ENCODE peak calls at places on chromosomes 13 and 19, in eight cellular contexts. H is tibial artery, G is ovary, Y is RWPE1, A is endothelial cell, U is GM12878, J is adrenal gland, M is dorsolateral prefrontal cortex. Z is an unnamed sample.

GRCh38 chr19:46731007-46731501 is 14.1 kb upstream of the PRKD2 start:
- DNase-seq in H (no peak), G (no peak), Y (peak), A (no peak), U (no peak), J (peak), M (no peak), Z (no peak)

GRCh38 chr13:46893221-46893620 is 3.6 kb downstream of the HTR2A start:
- DNase-seq in H (no peak), G (no peak), Y (no peak), A (no peak), U (no peak), J (no peak), M (no peak), Z (no peak)

GRCh38 chr13:59658027-59658735 is 505.5 kb downstream of the DIAPH3 start:
- DNase-seq in H (no peak), G (no peak), Y (no peak), A (no peak), U (no peak), J (no peak), M (no peak), Z (no peak)

GRCh38 chr19:41641879-41642485 is 15.1 kb upstream of the CEACAM4 start:
- DNase-seq in H (no peak), G (no peak), Y (peak), A (peak), U (peak), J (peak), M (no peak), Z (no peak)

GRCh38 chr13:24052547-24052981 is 108.0 kb upstream of the SPATA13 start:
- DNase-seq in H (no peak), G (peak), Y (no peak), A (no peak), U (no peak), J (peak), M (no peak), Z (no peak)

GRCh38 chr19:2243274-2244121 is 5.6 kb upstream of the AMH start:
- DNase-seq in H (no peak), G (no peak), Y (no peak), A (no peak), U (no peak), J (no peak), M (no peak), Z (no peak)

GRCh38 chr13:27147530-27148170 is 24.0 kb downstream of the USP12 start:
- DNase-seq in H (no peak), G (no peak), Y (no peak), A (no peak), U (peak), J (no peak), M (no peak), Z (no peak)

GRCh38 chr19:40225440-40226305 is 816 bp downstream of the CCNP start:
- DNase-seq in H (no peak), G (no peak), Y (no peak), A (no peak), U (no peak), J (peak), M (no peak), Z (no peak)

GRCh38 chr19:17294051-17294891 is 9.0 kb downstream of the ABHD8 start:
- DNase-seq in H (no peak), G (peak), Y (peak), A (peak), U (no peak), J (peak), M (no peak), Z (no peak)

GRCh38 chr13:70249332-70250064 is 141.2 kb upstream of the KLHL1 start:
- DNase-seq in H (no peak), G (no peak), Y (peak), A (peak), U (no peak), J (no peak), M (no peak), Z (no peak)

GRCh38 chr13:21426238-21426637 is 32.9 kb downstream of the ZDHHC20 start:
- DNase-seq in H (no peak), G (no peak), Y (no peak), A (no peak), U (no peak), J (no peak), M (no peak), Z (no peak)

GRCh38 chr13:113584870-113585671 is 518 bp downstream of the TFDP1 start:
- DNase-seq in H (peak), G (peak), Y (peak), A (no peak), U (no peak), J (no peak), M (no peak), Z (no peak)

GRCh38 chr13:112931028-112931934 is 37.7 kb upstream of the MCF2L start:
- DNase-seq in H (no peak), G (no peak), Y (peak), A (peak), U (no peak), J (peak), M (no peak), Z (no peak)

GRCh38 chr19:56167064-56167578 is 8.7 kb upstream of the GALP start:
- DNase-seq in H (no peak), G (no peak), Y (peak), A (no peak), U (no peak), J (no peak), M (no peak), Z (no peak)

GRCh38 chr19:5985098-5985783 is 7.3 kb upstream of the RANBP3 start:
- DNase-seq in H (no peak), G (no peak), Y (peak), A (no peak), U (no peak), J (peak), M (no peak), Z (no peak)

GRCh38 chr19:33568706-33569105 is 47.1 kb upstream of the PEPD start:
- DNase-seq in H (no peak), G (no peak), Y (no peak), A (no peak), U (no peak), J (no peak), M (no peak), Z (no peak)

GRCh38 chr19:53612762-53613526 is 18.9 kb upstream of the DPRX start:
- DNase-seq in H (no peak), G (no peak), Y (no peak), A (no peak), U (no peak), J (no peak), M (no peak), Z (peak)

GRCh38 chr13:41054212-41054877 is 7.0 kb upstream of the WBP4 start:
- DNase-seq in H (no peak), G (no peak), Y (no peak), A (peak), U (peak), J (no peak), M (no peak), Z (no peak)

GRCh38 chr13:47000166-47000565 is 103.3 kb upstream of the HTR2A start:
- DNase-seq in H (no peak), G (no peak), Y (no peak), A (no peak), U (no peak), J (no peak), M (no peak), Z (no peak)

DNA sequence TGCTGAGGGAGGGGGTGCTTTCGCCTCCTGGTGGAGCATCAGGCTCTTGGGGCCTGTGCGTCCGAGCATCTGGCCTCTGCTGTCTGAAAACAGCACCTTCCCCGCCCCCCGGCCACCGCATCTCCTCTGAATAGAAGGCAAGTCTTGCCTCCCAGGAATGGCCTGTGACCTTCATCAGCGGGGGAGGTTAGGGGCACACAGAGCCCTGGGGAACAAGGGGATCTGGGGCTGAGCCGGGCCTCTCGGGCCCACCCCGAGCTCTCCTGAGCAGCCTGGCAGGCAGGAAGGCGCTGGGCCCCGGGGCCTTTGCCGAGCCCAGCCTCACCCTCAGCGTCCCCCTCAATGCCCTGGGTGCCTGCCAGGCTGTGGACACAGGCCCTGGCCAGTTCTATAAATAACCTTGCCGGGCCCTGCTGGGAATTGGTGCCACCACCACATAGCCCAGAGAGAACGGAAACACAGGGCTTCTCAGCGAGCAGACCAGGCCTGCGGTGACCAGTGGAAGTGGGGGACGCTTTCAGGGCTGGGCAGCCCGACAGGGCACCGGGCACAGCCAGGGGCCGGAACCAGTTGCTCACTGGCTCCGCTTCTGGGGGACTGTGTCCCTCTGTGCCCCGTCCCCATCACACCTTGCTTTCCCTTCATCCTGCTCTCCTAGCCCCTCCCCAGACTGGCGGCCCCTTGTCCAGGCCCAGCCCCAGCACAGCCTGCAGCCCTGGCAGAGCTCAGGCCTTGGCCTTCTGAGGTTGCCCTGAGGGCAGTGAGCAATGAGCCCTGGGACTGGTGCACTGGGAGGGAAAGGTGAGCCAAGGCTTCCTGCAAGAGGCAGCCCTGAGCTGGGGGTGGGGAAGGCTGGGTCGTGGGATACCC is 9.5 kb downstream of the STK11 start:
- DNase-seq in H (peak), G (peak), Y (no peak), A (no peak), U (no peak), J (peak), M (no peak), Z (no peak)
- TF ChIP-seq CTCF in H (no peak), G (no peak), Y (no peak), A (no peak), U (no peak), J (no peak), M (no peak), Z (no peak)

GRCh38 chr19:38143847-38144246 is 80.2 kb downstream of the DPF1 start:
- DNase-seq in H (no peak), G (no peak), Y (no peak), A (no peak), U (no peak), J (no peak), M (no peak), Z (no peak)
- TF ChIP-seq CTCF in H (no peak), G (no peak), Y (peak), A (no peak), U (peak), J (no peak), M (no peak), Z (no peak)

GRCh38 chr13:28322256-28322895 is 172.6 kb downstream of the FLT1 start:
- DNase-seq in H (no peak), G (no peak), Y (no peak), A (no peak), U (no peak), J (no peak), M (no peak), Z (no peak)
- TF ChIP-seq CTCF in H (no peak), G (no peak), Y (no peak), A (no peak), U (no peak), J (no peak), M (no peak), Z (no peak)

DNA sequence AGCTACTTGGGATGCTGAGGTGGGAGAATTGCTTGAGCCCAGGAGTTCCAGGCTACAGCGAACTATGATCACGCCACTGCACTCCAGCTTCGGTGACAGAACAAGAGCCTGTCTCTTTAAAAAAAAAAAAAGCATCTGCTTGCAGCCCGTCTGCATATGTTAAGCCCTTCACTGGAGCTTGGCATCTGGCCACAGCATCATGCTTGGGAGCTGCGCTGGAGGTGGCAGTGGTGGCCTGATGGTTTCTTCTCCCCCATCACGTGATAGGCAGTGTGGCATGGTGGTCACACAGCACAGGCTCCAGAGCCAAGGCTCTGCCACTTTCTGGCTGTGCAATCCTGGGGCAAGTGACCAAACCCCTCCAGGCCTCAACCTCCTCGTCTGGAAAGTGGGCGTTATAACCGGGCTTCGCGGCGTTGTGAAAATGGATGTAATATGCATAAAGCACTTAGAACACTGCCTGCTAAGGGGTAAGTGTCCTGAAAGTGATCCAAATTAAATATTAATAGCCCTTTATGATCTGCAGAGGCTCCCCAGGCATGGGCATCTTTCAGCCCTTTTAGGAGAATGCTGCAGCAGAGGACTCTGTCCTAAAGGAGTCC is 24.4 kb downstream of the MARK4 start:
- DNase-seq in H (no peak), G (no peak), Y (no peak), A (no peak), U (no peak), J (no peak), M (no peak), Z (no peak)
- TF ChIP-seq CTCF in H (no peak), G (no peak), Y (no peak), A (no peak), U (no peak), J (no peak), M (no peak), Z (no peak)

GRCh38 chr19:15154002-15154612 is 46.7 kb downstream of the NOTCH3 start:
- DNase-seq in H (peak), G (no peak), Y (peak), A (peak), U (no peak), J (no peak), M (no peak), Z (no peak)
- TF ChIP-seq CTCF in H (peak), G (no peak), Y (peak), A (peak), U (peak), J (peak), M (no peak), Z (peak)

Z was measured in progenitor cell of endocrine pancreas.